ENCODE peak calls at places on chromosome X, in four cellular contexts. B is HTR-8/SVneo, U is NAMALWA, W is T-cell. X is an unnamed sample.

GRCh38 chrX:35380808-35381700 is 417.1 kb upstream of the MAGEB16 start:
- DNase-seq in U (peak; percentile 12), W (no peak), B (no peak), X (no peak)

GRCh38 chrX:130108647-130109428 is 1.5 kb downstream of the ELF4 start:
- DNase-seq in B (no peak), U (peak; percentile 67), W (no peak), X (no peak)

GRCh38 chrX:29580560-29580959 is 634.8 kb upstream of the MAGEB2 start:
- DNase-seq in W (no peak), U (no peak), B (no peak), X (no peak)

GRCh38 chrX:42930951-42931350 is 153.0 kb upstream of the PPP1R2C start:
- DNase-seq in U (no peak), W (no peak), B (no peak), X (no peak)

GRCh38 chrX:134936542-134936941 is 54.2 kb upstream of the SMIM10 start:
- DNase-seq in U (no peak), B (no peak), W (no peak), X (peak; percentile 30)

GRCh38 chrX:72714471-72714916 is 388 bp upstream of the PHKA1 start:
- DNase-seq in B (peak; percentile 62), U (no peak), W (no peak), X (peak; percentile 70)

GRCh38 chrX:12383196-12383595 is 244.9 kb downstream of the FRMPD4 start:
- DNase-seq in B (no peak), U (peak; percentile 3), W (no peak), X (no peak)

GRCh38 chrX:139639253-139639652 is 68.7 kb downstream of the MCF2 start:
- DNase-seq in W (no peak), U (no peak), B (no peak), X (no peak)

GRCh38 chrX:68261060-68261672 is 172.1 kb downstream of the OPHN1 start:
- DNase-seq in B (no peak), W (no peak), U (no peak), X (peak; percentile 37)

GRCh38 chrX:155179343-155179997 is 36.8 kb upstream of the VBP1 start:
- DNase-seq in B (no peak), U (peak; percentile 9), W (no peak), X (no peak)

GRCh38 chrX:106672527-106672926 is 54.0 kb upstream of the RNF128 start:
- DNase-seq in B (no peak), U (no peak), W (no peak), X (no peak)

GRCh38 chrX:23661671-23662070 is 5.6 kb upstream of the PRDX4 start:
- DNase-seq in U (no peak), B (no peak), W (no peak), X (no peak)

GRCh38 chrX:19625612-19626011 is 110.3 kb upstream of the MAP3K15 start:
- DNase-seq in B (no peak), U (no peak), W (peak; percentile 17), X (no peak)

GRCh38 chrX:100512471-100512870 is 72.3 kb upstream of the TNMD start:
- DNase-seq in U (peak; percentile 28), B (peak; percentile 0), W (no peak), X (no peak)

GRCh38 chrX:94204524-94204923 is 530.5 kb downstream of the FAM133A start:
- DNase-seq in U (no peak), B (no peak), W (no peak), X (no peak)

GRCh38 chrX:29297171-29297800 is 710.0 kb downstream of the IL1RAPL1 start:
- DNase-seq in B (no peak), W (no peak), U (no peak), X (no peak)

GRCh38 chrX:698246-698645 is 67.7 kb downstream of the SHOX start:
- DNase-seq in U (no peak), W (no peak), B (no peak), X (peak; percentile 25)

GRCh38 chrX:8946488-8947050 is 87.4 kb downstream of the FAM9B start:
- DNase-seq in W (no peak), B (no peak), U (no peak), X (no peak)

GRCh38 chrX:119067023-119067739 is 5.6 kb upstream of the CT47C1 start:
- DNase-seq in W (peak; percentile 12), B (peak; percentile 46), U (peak; percentile 59), X (peak; percentile 78)

GRCh38 chrX:108494416-108495095 is 54.9 kb downstream of the COL4A5 start:
- DNase-seq in U (no peak), B (no peak), W (no peak), X (no peak)

GRCh38 chrX:100413231-100413630 is 3.2 kb upstream of the PCDH19 start:
- DNase-seq in B (peak; percentile 4), W (no peak), U (peak; percentile 65), X (peak; percentile 64)

GRCh38 chrX:72142094-72142843 is 10.6 kb upstream of the RTL5 start:
- DNase-seq in W (no peak), B (no peak), U (peak; percentile 27), X (no peak)

GRCh38 chrX:20542072-20542471 is 275.4 kb upstream of the RPS6KA3 start:
- DNase-seq in W (no peak), B (no peak), U (no peak), X (no peak)

GRCh38 chrX:13762015-13762414 is 27.5 kb downstream of the OFD1 start:
- DNase-seq in W (no peak), B (no peak), U (no peak), X (no peak)

GRCh38 chrX:112147206-112147605 is 64.6 kb upstream of the TRPC5 start:
- DNase-seq in U (peak; percentile 19), B (no peak), W (no peak), X (no peak)

GRCh38 chrX:103733017-103733416 is 22.3 kb downstream of the TMEM31 start:
- DNase-seq in B (no peak), U (no peak), W (no peak), X (no peak)

GRCh38 chrX:123339201-123339905 is 155.3 kb downstream of the GRIA3 start:
- DNase-seq in U (no peak), W (no peak), B (no peak), X (peak; percentile 51)

GRCh38 chrX:56788717-56789122 is 59.7 kb downstream of the NBDY start:
- DNase-seq in U (peak; percentile 1), W (peak; percentile 76), B (no peak), X (no peak)

GRCh38 chrX:104712515-104712914 is 146.5 kb downstream of the IL1RAPL2 start:
- DNase-seq in B (no peak), W (no peak), U (no peak), X (no peak)

GRCh38 chrX:39899876-39900787 is 197.6 kb downstream of the BCOR start:
- DNase-seq in U (no peak), B (no peak), W (no peak), X (peak; percentile 18)

GRCh38 chrX:10832103-10832502 is 211.7 kb upstream of the MID1 start:
- DNase-seq in U (no peak), W (no peak), B (no peak), X (no peak)

GRCh38 chrX:45784590-45784989 is 583.9 kb upstream of the DIPK2B start:
- DNase-seq in B (no peak), U (no peak), W (no peak), X (no peak)

GRCh38 chrX:48595929-48596328 is 1.4 kb upstream of the WDR13 start:
- DNase-seq in B (no peak), W (no peak), U (no peak), X (no peak)

X was measured in foreskin fibroblast.